ENCODE peak calls at places on chromosomes 7 and 10, in six cellular contexts. O is cardiac muscle cell; A is testis; Q is CD8-positive, alpha-beta memory T cell; J is NT2/D1; S is heart right ventricle. B is an unnamed sample. For H3K9me3, the result is how much of the 10 kb centered on the place peaks cover.

GRCh38 chr10:117541405-117541908 is 1.1 kb upstream of the EMX2 start:
- DNase-seq in A (peak), S (no peak), Q (no peak), O (peak), J (no peak), B (no peak)

GRCh38 chr10:57692255-57692980 is 575.3 kb downstream of the IPMK start:
- DNase-seq in S (no peak), J (no peak), A (no peak), Q (no peak), O (peak), B (no peak)

GRCh38 chr10:122551450-122551849 is 9.1 kb upstream of the DMBT1 start:
- DNase-seq in O (no peak), J (no peak), Q (peak), S (peak), A (no peak), B (no peak)

GRCh38 chr10:1474376-1475094 is 262.8 kb downstream of the ADARB2 start:
- DNase-seq in J (no peak), S (no peak), A (no peak), Q (no peak), O (no peak), B (no peak)

GRCh38 chr7:12821746-12822145 is 134.3 kb downstream of the ARL4A start:
- DNase-seq in S (no peak), J (no peak), A (no peak), Q (no peak), O (no peak), B (no peak)

GRCh38 chr10:77800738-77801266 is 125.8 kb downstream of the DLG5 start:
- DNase-seq in J (no peak), O (no peak), A (no peak), Q (no peak), S (no peak), B (no peak)

GRCh38 chr10:97517778-97518561 is 19.2 kb downstream of the UBTD1 start:
- DNase-seq in A (no peak), O (no peak), S (no peak), J (no peak), Q (no peak), B (no peak)

GRCh38 chr10:132418520-132419416 is 21.8 kb downstream of the PWWP2B start:
- DNase-seq in A (peak), J (no peak), S (peak), O (peak), Q (no peak), B (no peak)

GRCh38 chr10:132489053-132489703 is 48.4 kb upstream of the INPP5A start:
- DNase-seq in O (no peak), Q (no peak), A (no peak), J (no peak), S (no peak), B (no peak)

DNA sequence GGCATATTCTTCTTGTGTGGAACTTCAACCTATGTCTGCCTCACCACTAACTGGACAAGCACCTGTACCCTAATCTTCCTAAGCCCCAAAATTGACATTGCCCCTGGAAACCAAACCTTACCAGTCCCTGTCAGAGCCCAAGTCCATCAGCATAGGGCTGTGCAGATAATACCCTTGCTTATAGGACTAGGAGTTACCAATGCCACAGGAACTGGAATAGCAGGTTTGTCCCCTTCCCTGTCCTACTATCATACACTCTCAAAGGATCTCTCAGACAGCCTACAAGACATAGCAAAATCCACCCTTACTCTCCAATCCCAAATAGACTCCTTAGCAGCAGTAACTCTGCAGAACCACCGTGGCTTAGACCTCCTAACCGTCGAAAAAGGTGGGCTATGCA is 19.8 kb downstream of the ZNF107 start:
- DNase-seq in J (no peak), A (no peak), O (no peak), Q (no peak), S (no peak), B (no peak)
- H3K9me3 ChIP-seq in J (under half), A (under half), O (under half), Q (under half), S (under half), B (under half)

GRCh38 chr7:86963599-86964230 is 95.7 kb downstream of the ELAPOR2 start:
- DNase-seq in J (no peak), O (peak), Q (no peak), S (no peak), A (no peak), B (no peak)

GRCh38 chr7:86966920-86967319 is 92.5 kb downstream of the ELAPOR2 start:
- DNase-seq in Q (no peak), O (no peak), A (no peak), S (no peak), J (no peak), B (no peak)

GRCh38 chr7:86965727-86966120 is 93.7 kb downstream of the ELAPOR2 start:
- DNase-seq in J (no peak), O (no peak), A (no peak), S (no peak), Q (no peak), B (no peak)

GRCh38 chr7:86962623-86963022 is 96.8 kb downstream of the ELAPOR2 start:
- DNase-seq in Q (no peak), S (no peak), O (no peak), J (no peak), A (no peak), B (no peak)

GRCh38 chr7:86964973-86965726 is 94.3 kb downstream of the ELAPOR2 start:
- DNase-seq in J (no peak), O (no peak), S (no peak), Q (no peak), A (no peak), B (no peak)
- H3K9me3 ChIP-seq in J (under half), O (under half), S (under half), Q (under half), A (under half), B (under half)

GRCh38 chr7:145269418-145270161 is 433.7 kb upstream of the TPK1 start:
- DNase-seq in J (peak), A (no peak), S (no peak), Q (no peak), O (no peak), B (no peak)

GRCh38 chr7:145263886-145264285 is 428.0 kb upstream of the TPK1 start:
- DNase-seq in A (no peak), S (no peak), J (no peak), O (no peak), Q (no peak), B (no peak)

GRCh38 chr7:145265180-145265579 is 429.3 kb upstream of the TPK1 start:
- DNase-seq in J (no peak), Q (no peak), A (no peak), O (no peak), S (no peak), B (no peak)
- H3K9me3 ChIP-seq in J (under half), Q (under half), A (under half), O (under half), S (under half), B (under half)

DNA sequence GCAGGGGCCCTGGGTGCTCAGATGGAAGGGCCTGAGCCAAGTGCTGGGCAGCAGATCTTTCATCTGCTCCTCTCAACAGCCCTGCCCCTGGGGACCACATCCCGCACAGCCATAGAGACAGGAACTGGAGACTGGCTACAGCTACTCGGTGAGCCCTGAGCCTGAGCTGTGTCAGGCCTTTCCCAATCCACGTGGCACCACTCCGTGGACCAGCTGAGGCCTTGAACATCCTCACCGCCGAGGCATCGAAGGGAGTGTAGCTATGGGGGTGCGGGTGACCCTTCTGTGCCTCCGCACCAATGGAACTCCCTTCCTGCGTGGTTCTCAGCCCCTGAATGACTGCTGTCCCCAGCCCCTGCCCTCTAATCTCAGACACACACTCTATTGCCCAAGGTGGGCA is 362.7 kb upstream of the SHH start:
- DNase-seq in J (no peak), A (no peak), O (no peak), S (no peak), Q (no peak), B (no peak)
- H3K9me3 ChIP-seq in J (under half), A (under half), O (under half), S (under half), Q (under half), B (under half)

DNA sequence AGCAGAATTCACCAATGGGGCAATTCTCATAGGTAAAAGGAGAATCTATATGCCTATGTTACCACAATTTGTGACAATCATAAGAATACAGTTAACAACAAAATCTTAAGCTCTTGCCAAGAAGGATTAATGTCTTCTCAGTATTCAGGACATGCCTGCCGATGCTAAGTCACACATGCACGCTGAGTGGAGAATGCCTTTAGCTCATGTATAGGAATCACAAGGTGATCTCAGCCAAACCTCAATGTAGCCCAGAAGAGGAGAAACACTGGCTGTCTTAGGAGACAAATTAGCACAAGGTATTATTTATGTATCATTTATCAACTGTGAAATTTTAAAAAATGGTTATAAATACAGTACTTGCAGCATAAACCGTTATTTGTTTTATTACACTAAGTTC is 2.7 kb downstream of the HTR7 start:
- DNase-seq in O (no peak), Q (no peak), A (no peak), J (no peak), S (no peak), B (no peak)
- H3K9me3 ChIP-seq in O (under half), Q (under half), A (under half), J (under half), S (under half), B (under half)